ENCODE peak calls at places on chromosomes 3 and 15, in eight cellular contexts. Q is breast epithelium, D is transverse colon, R is Panc1, Z is HCT116, J is HL-60, G is K562, O is GM12891. M is an unnamed sample.

GRCh38 chr3:177823701-177824189 is 626.5 kb upstream of the TBL1XR1 start:
- DNase-seq in Q (no peak), D (no peak), R (no peak), Z (no peak), J (no peak), G (no peak), O (no peak), M (no peak)

GRCh38 chr3:170724599-170724998 is 138.7 kb upstream of the SLC7A14 start:
- DNase-seq in Q (no peak), D (no peak), R (no peak), Z (no peak), J (no peak), G (no peak), O (no peak), M (no peak)

GRCh38 chr15:61393949-61394348 is 164.8 kb upstream of the RORA start:
- DNase-seq in Q (peak; percentile 54), D (no peak), R (no peak), Z (no peak), J (no peak), G (no peak), O (no peak), M (no peak)

GRCh38 chr15:69074011-69074842 is 59.7 kb downstream of the NOX5 start:
- DNase-seq in Q (peak; percentile 44), D (peak; percentile 75), R (peak; percentile 18), Z (no peak), J (peak; percentile 7), G (peak; percentile 11), O (no peak), M (peak; percentile 84)

GRCh38 chr3:9396301-9396631 is 1.1 kb upstream of the SETD5 start:
- DNase-seq in Q (peak; percentile 94), D (peak; percentile 94), R (peak; percentile 63), Z (peak; percentile 93), J (peak; percentile 95), G (peak; percentile 97), O (peak; percentile 24), M (no peak)

GRCh38 chr3:39000008-39000450 is 51.7 kb downstream of the SCN11A start:
- DNase-seq in Q (no peak), D (no peak), R (no peak), Z (peak; percentile 80), J (peak; percentile 16), G (peak; percentile 77), O (peak; percentile 27), M (no peak)

GRCh38 chr3:89179355-89179997 is 72.1 kb downstream of the EPHA3 start:
- DNase-seq in Q (peak; percentile 21), D (no peak), R (no peak), Z (no peak), J (no peak), G (no peak), O (no peak), M (no peak)

GRCh38 chr15:71784719-71785118 is 25.6 kb upstream of the NR2E3 start:
- DNase-seq in Q (no peak), D (no peak), R (no peak), Z (no peak), J (no peak), G (peak; percentile 29), O (no peak), M (no peak)

GRCh38 chr15:51260262-51260661 is 78.1 kb downstream of the CYP19A1 start:
- DNase-seq in Q (no peak), D (no peak), R (no peak), Z (no peak), J (no peak), G (no peak), O (no peak), M (no peak)

GRCh38 chr3:30689202-30689641 is 82.8 kb downstream of the TGFBR2 start:
- DNase-seq in Q (no peak), D (peak; percentile 51), R (no peak), Z (peak; percentile 79), J (no peak), G (no peak), O (no peak), M (no peak)

GRCh38 chr15:20357139-20358065 is 184.2 kb downstream of the GOLGA6L6 start:
- DNase-seq in Q (no peak), D (no peak), R (no peak), Z (no peak), J (no peak), G (no peak), O (no peak), M (peak; percentile 29)

GRCh38 chr3:101325393-101326134 is 5.2 kb upstream of the IMPG2 start:
- DNase-seq in Q (no peak), D (no peak), R (no peak), Z (no peak), J (no peak), G (peak; percentile 73), O (no peak), M (no peak)

GRCh38 chr15:85581495-85581894 is 201.1 kb downstream of the AKAP13 start:
- DNase-seq in Q (peak; percentile 42), D (peak; percentile 64), R (no peak), Z (no peak), J (peak; percentile 25), G (no peak), O (no peak), M (peak; percentile 76)

GRCh38 chr15:93105510-93105909 is 16.5 kb upstream of the RGMA start:
- DNase-seq in Q (no peak), D (no peak), R (no peak), Z (no peak), J (no peak), G (no peak), O (no peak), M (no peak)

GRCh38 chr3:69282191-69282590 is 103.7 kb downstream of the FRMD4B start:
- DNase-seq in Q (no peak), D (no peak), R (no peak), Z (no peak), J (no peak), G (no peak), O (no peak), M (no peak)

GRCh38 chr3:29186982-29187718 is 93.7 kb upstream of the RBMS3 start:
- DNase-seq in Q (no peak), D (no peak), R (peak; percentile 2), Z (peak; percentile 51), J (no peak), G (no peak), O (no peak), M (no peak)

GRCh38 chr3:48188266-48189201 is at the start of gene CDC25A:
- DNase-seq in Q (peak; percentile 97), D (peak; percentile 98), R (peak; percentile 86), Z (peak; percentile 98), J (peak; percentile 99), G (peak; percentile 97), O (peak; percentile 94), M (peak; percentile 98)
- TF ChIP-seq POLR2AphosphoS5 in Q (peak; percentile 67), D (peak; percentile 57), R (peak; percentile 56), Z (peak; percentile 72), J (peak; percentile 57), G (peak; percentile 83), O (no peak), M (peak; percentile 53)

GRCh38 chr3:5022187-5022965 is 43.1 kb downstream of the BHLHE40 start:
- DNase-seq in Q (no peak), D (no peak), R (peak; percentile 27), Z (no peak), J (no peak), G (no peak), O (peak; percentile 62), M (no peak)

GRCh38 chr3:5022966-5023776 is 43.9 kb downstream of the BHLHE40 start:
- DNase-seq in Q (peak; percentile 81), D (no peak), R (peak; percentile 93), Z (peak; percentile 97), J (no peak), G (peak; percentile 97), O (no peak), M (no peak)

GRCh38 chr3:5021116-5021515 is 41.9 kb downstream of the BHLHE40 start:
- DNase-seq in Q (no peak), D (no peak), R (no peak), Z (no peak), J (no peak), G (no peak), O (no peak), M (no peak)

GRCh38 chr3:5020262-5020722 is 41.1 kb downstream of the BHLHE40 start:
- DNase-seq in Q (no peak), D (no peak), R (no peak), Z (no peak), J (no peak), G (no peak), O (no peak), M (no peak)

DNA sequence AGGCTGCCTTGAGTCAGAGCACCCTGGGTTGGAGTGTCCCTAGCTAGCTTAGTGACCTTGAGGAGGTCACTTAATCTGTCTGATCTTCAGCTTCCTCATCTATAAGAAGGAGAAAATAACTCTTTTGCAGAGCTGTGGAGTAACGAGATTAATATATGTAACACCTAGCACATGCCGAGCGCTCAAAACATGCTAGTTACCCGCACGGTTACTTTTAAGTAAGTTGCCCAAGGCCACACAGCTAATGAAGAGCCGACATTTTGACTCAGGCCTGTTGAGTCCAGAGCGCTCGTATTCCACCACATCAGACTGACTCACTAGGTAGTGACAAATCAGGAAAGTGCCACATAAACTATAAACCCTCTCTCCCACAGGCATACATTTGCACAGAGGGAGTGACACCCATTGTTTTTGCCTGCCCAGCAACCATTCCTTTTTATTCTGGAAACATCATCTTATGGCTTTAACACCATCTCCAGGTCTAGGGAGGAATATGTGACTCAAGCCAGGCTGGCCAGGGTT is 42.4 kb downstream of the BHLHE40 start:
- DNase-seq in Q (no peak), D (no peak), R (peak; percentile 55), Z (peak; percentile 80), J (no peak), G (peak; percentile 64), O (no peak), M (no peak)
- TF ChIP-seq POLR2AphosphoS5 in Q (no peak), D (no peak), R (no peak), Z (peak; percentile 66), J (no peak), G (no peak), O (no peak), M (no peak)

GRCh38 chr15:66764067-66764428 is 62.0 kb downstream of the SMAD6 start:
- DNase-seq in Q (no peak), D (no peak), R (no peak), Z (no peak), J (no peak), G (no peak), O (no peak), M (no peak)

GRCh38 chr15:66761723-66762595 is 59.9 kb downstream of the SMAD6 start:
- DNase-seq in Q (no peak), D (no peak), R (no peak), Z (no peak), J (no peak), G (no peak), O (no peak), M (no peak)

GRCh38 chr15:66765478-66766281 is 63.6 kb downstream of the SMAD6 start:
- DNase-seq in Q (peak; percentile 93), D (peak; percentile 67), R (no peak), Z (peak; percentile 81), J (peak; percentile 88), G (peak; percentile 43), O (no peak), M (peak; percentile 91)

GRCh38 chr15:66760968-66761722 is 59.1 kb downstream of the SMAD6 start:
- DNase-seq in Q (no peak), D (no peak), R (no peak), Z (no peak), J (no peak), G (no peak), O (no peak), M (no peak)

GRCh38 chr15:66763186-66764066 is 61.4 kb downstream of the SMAD6 start:
- DNase-seq in Q (peak; percentile 83), D (peak; percentile 75), R (no peak), Z (no peak), J (no peak), G (no peak), O (no peak), M (peak; percentile 96)
- TF ChIP-seq POLR2AphosphoS5 in Q (no peak), D (no peak), R (no peak), Z (no peak), J (no peak), G (no peak), O (no peak), M (peak; percentile 54)

GRCh38 chr3:149010504-149010951 is 19.2 kb downstream of the GYG1 start:
- DNase-seq in Q (no peak), D (no peak), R (no peak), Z (no peak), J (no peak), G (no peak), O (no peak), M (no peak)
- TF ChIP-seq POLR2AphosphoS5 in Q (no peak), D (no peak), R (no peak), Z (no peak), J (no peak), G (no peak), O (no peak), M (no peak)